ENCODE peak calls at places on chromosomes 6 and 20, in six cellular contexts. G is non-pigmented ciliary epithelial cell; B is stimulated activated CD4-positive, alpha-beta T cell treated with anti-CD3 and anti-CD28 coated beads, TNF-alpha, amount 100 ng/mL, for 4 hours; X is osteocyte; Z is CD4-positive, alpha-beta T cell; V is GM19239. H is an unnamed sample.

GRCh38 chr6:26385734-26386125 is 2.8 kb downstream of the BTN2A2 start:
- DNase-seq in X (no peak), V (no peak), G (no peak), B (no peak), Z (no peak), H (no peak)

GRCh38 chr20:56445130-56445529 is 23.3 kb upstream of the RTF2 start:
- DNase-seq in G (no peak), V (no peak), B (no peak), X (no peak), Z (no peak), H (no peak)

GRCh38 chr6:111032493-111033140 is 50.8 kb downstream of the RPF2 start:
- DNase-seq in G (no peak), V (no peak), Z (no peak), B (no peak), X (no peak), H (no peak)

GRCh38 chr6:168666751-168667427 is 225.9 kb downstream of the SMOC2 start:
- DNase-seq in Z (no peak), X (no peak), B (no peak), G (no peak), V (no peak), H (no peak)

GRCh38 chr6:11392778-11393507 is 144.6 kb upstream of the TMEM170B start:
- DNase-seq in X (no peak), G (no peak), V (no peak), B (no peak), Z (no peak), H (no peak)

GRCh38 chr20:16106191-16106849 is 466.9 kb downstream of the KIF16B start:
- DNase-seq in G (no peak), B (no peak), Z (no peak), X (no peak), V (no peak), H (no peak)

GRCh38 chr6:132713355-132714134 is at the start of gene VNN1:
- DNase-seq in B (no peak), G (no peak), V (no peak), Z (no peak), X (no peak), H (no peak)

GRCh38 chr6:20008081-20008480 is 170.9 kb downstream of the ID4 start:
- DNase-seq in X (no peak), G (no peak), V (no peak), B (no peak), Z (no peak), H (no peak)

GRCh38 chr20:56487216-56487615 is 18.8 kb downstream of the RTF2 start:
- DNase-seq in Z (no peak), G (no peak), V (no peak), X (no peak), B (no peak), H (no peak)

GRCh38 chr20:33262658-33263065 is 20.4 kb upstream of the BPIFB1 start:
- DNase-seq in Z (no peak), X (no peak), G (peak), B (no peak), V (no peak), H (no peak)

GRCh38 chr6:49457771-49458170 is 5.3 kb downstream of the MMUT start:
- DNase-seq in B (no peak), X (no peak), G (no peak), Z (no peak), V (no peak), H (no peak)

GRCh38 chr6:41494212-41495115 is 51.7 kb upstream of the FOXP4 start:
- DNase-seq in V (no peak), Z (no peak), B (no peak), X (no peak), G (no peak), H (no peak)

GRCh38 chr6:55917756-55918415 is 42.5 kb upstream of the BMP5 start:
- DNase-seq in X (no peak), V (no peak), G (no peak), Z (no peak), B (no peak), H (no peak)

GRCh38 chr6:47519279-47519678 is 41.7 kb downstream of the CD2AP start:
- DNase-seq in X (no peak), B (no peak), Z (no peak), G (no peak), V (no peak), H (no peak)

GRCh38 chr6:46025573-46025972 is 9.9 kb upstream of the CLIC5 start:
- DNase-seq in X (no peak), G (no peak), Z (no peak), B (no peak), V (no peak), H (no peak)

GRCh38 chr6:106547961-106548453 is 81.3 kb downstream of the RTN4IP1 start:
- DNase-seq in X (no peak), B (no peak), G (peak), Z (no peak), V (no peak), H (no peak)

GRCh38 chr6:39867592-39867991 is 66.7 kb downstream of the MOCS1 start:
- DNase-seq in B (no peak), Z (no peak), V (no peak), G (no peak), X (no peak), H (no peak)

GRCh38 chr20:36097331-36097730 is 57.2 kb upstream of the EPB41L1 start:
- DNase-seq in G (peak), B (no peak), X (no peak), V (no peak), Z (no peak), H (no peak)

GRCh38 chr6:41097467-41098090 is 24.8 kb downstream of the NFYA start:
- DNase-seq in G (peak), X (no peak), V (no peak), B (no peak), Z (no peak), H (no peak)

GRCh38 chr6:96301781-96302180 is 219.8 kb upstream of the UFL1 start:
- DNase-seq in B (no peak), Z (no peak), X (no peak), V (no peak), G (no peak), H (no peak)

GRCh38 chr20:36472656-36473071 is 68.7 kb upstream of the MYL9 start:
- DNase-seq in G (no peak), Z (peak), B (no peak), X (no peak), V (no peak), H (no peak)

GRCh38 chr20:19867940-19868371 is 109.9 kb downstream of the RIN2 start:
- DNase-seq in V (no peak), G (no peak), X (no peak), B (no peak), Z (no peak), H (no peak)

GRCh38 chr6:44645276-44645675 is 257.8 kb downstream of the CDC5L start:
- DNase-seq in Z (no peak), X (no peak), V (no peak), B (no peak), G (no peak), H (no peak)

GRCh38 chr6:34809914-34810882 is 18.3 kb downstream of the BLTP3A start:
- DNase-seq in V (no peak), G (no peak), Z (no peak), X (no peak), B (no peak), H (no peak)

GRCh38 chr6:3337521-3338350 is 79.0 kb downstream of the PSMG4 start:
- DNase-seq in V (peak), X (no peak), B (no peak), Z (no peak), G (no peak), H (no peak)

GRCh38 chr6:11354019-11354418 is 121.6 kb upstream of the NEDD9 start:
- DNase-seq in V (no peak), Z (peak), B (peak), X (no peak), G (peak), H (peak)

GRCh38 chr6:48597951-48598350 is 487.0 kb upstream of the PTCHD4 start:
- DNase-seq in X (no peak), V (no peak), B (no peak), G (no peak), Z (no peak), H (no peak)

GRCh38 chr6:138722425-138723371 is 50.9 kb upstream of the CCDC28A start:
- DNase-seq in G (peak), X (no peak), V (no peak), Z (no peak), B (no peak), H (no peak)

GRCh38 chr6:160455484-160456213 is 107.5 kb downstream of the SLC22A3 start:
- DNase-seq in X (peak), V (peak), Z (peak), B (peak), G (no peak), H (peak)

GRCh38 chr20:49385471-49385870 is 97.0 kb downstream of the KCNB1 start:
- DNase-seq in B (no peak), Z (no peak), G (no peak), V (peak), X (no peak), H (no peak)